ENCODE peak calls at places on chromosomes 1 and 21, in six cellular contexts. S is activated T-helper 1 cell treated with anti-CD3 and anti-CD28 coated beads, Interleukin-12 subunit alpha, Interleukin-12 subunit beta, Interleukin-2, Interleukin-4 antibody, amounts not matched to agents 30 ng/mL and 10 ng/mL and 1 ng/mL, durations not matched to agents 14 hours and 24 hours and 36 hours; K is head of caudate nucleus; R is CD8-positive, alpha-beta memory T cell; C is psoas muscle; N is cardiac fibroblast. M is an unnamed sample.

GRCh38 chr1:235127774-235128452 is 724 bp downstream of the TOMM20 start:
- DNase-seq in R (no peak), S (no peak), K (no peak), C (no peak), N (no peak), M (no peak)

GRCh38 chr21:15134711-15135110 is 69.9 kb upstream of the NRIP1 start:
- DNase-seq in R (no peak), C (no peak), S (no peak), N (no peak), K (no peak), M (peak)

GRCh38 chr21:45004059-45004422 is 64.2 kb downstream of the SLX9 start:
- DNase-seq in C (no peak), R (peak), N (no peak), K (no peak), S (no peak), M (peak)

GRCh38 chr1:98761238-98761637 is 99.7 kb downstream of the SNX7 start:
- DNase-seq in S (no peak), C (no peak), K (no peak), N (peak), R (no peak), M (no peak)

GRCh38 chr1:160522622-160523345 is at the start of gene SLAMF6:
- DNase-seq in R (peak), K (no peak), C (no peak), S (peak), N (no peak), M (no peak)

GRCh38 chr1:193110864-193111263 is 5.7 kb upstream of the GLRX2 start:
- DNase-seq in N (no peak), S (no peak), K (no peak), C (no peak), R (no peak), M (no peak)

GRCh38 chr1:186864296-186864695 is 35.5 kb downstream of the PLA2G4A start:
- DNase-seq in R (no peak), C (no peak), S (no peak), N (no peak), K (no peak), M (no peak)

GRCh38 chr1:38568061-38568857 is 291.3 kb downstream of the RRAGC start:
- DNase-seq in N (no peak), K (no peak), R (no peak), S (no peak), C (no peak), M (no peak)

GRCh38 chr1:162882248-162882666 is 21.3 kb upstream of the CCDC190 start:
- DNase-seq in K (no peak), R (no peak), S (no peak), N (no peak), C (no peak), M (no peak)

GRCh38 chr1:54334996-54335395 is 71.2 kb downstream of the SSBP3 start:
- DNase-seq in C (peak), R (no peak), K (peak), S (no peak), N (peak), M (no peak)

GRCh38 chr1:111603979-111604378 is 15.6 kb upstream of the RAP1A start:
- DNase-seq in S (peak), K (no peak), C (no peak), R (peak), N (no peak), M (no peak)